ENCODE peak calls at places on chromosomes 3 and 15, in five cellular contexts. E is GM06990, K is foreskin fibroblast, Q is cardiac fibroblast, Y is astrocyte of the cerebellum. V is an unnamed sample.

GRCh38 chr15:91456251-91456718 is 356.2 kb downstream of the SV2B start:
- DNase-seq in Y (peak; percentile 96), E (no peak), K (no peak), Q (peak; percentile 1), V (no peak)

GRCh38 chr3:119034256-119035013 is at the start of gene IGSF11:
- DNase-seq in K (peak; percentile 16), Q (peak; percentile 37), E (peak; percentile 68), Y (no peak), V (peak; percentile 71)

GRCh38 chr15:69164807-69165636 is 4.6 kb downstream of the GLCE start:
- DNase-seq in K (peak; percentile 29), E (no peak), Q (no peak), Y (no peak), V (no peak)

GRCh38 chr15:68699881-68700394 is 120.8 kb downstream of the ANP32A start:
- DNase-seq in K (no peak), E (no peak), Y (no peak), Q (no peak), V (no peak)

GRCh38 chr3:76321615-76322014 is 536.3 kb upstream of the ZNF717 start:
- DNase-seq in K (no peak), Y (no peak), E (no peak), Q (no peak), V (no peak)

GRCh38 chr15:65424683-65425082 is 1.9 kb upstream of the IGDCC4 start:
- DNase-seq in Y (no peak), Q (no peak), K (no peak), E (no peak), V (no peak)

GRCh38 chr3:6860149-6860548 is 766 bp upstream of the GRM7 start:
- DNase-seq in E (no peak), Q (no peak), Y (no peak), K (no peak), V (no peak)

GRCh38 chr3:48820626-48821324 is 26.9 kb downstream of the PRKAR2A start:
- DNase-seq in K (peak; percentile 34), E (no peak), Y (peak; percentile 41), Q (peak; percentile 86), V (no peak)

GRCh38 chr3:173986861-173987410 is 589.4 kb downstream of the NLGN1 start:
- DNase-seq in K (no peak), Q (no peak), E (no peak), Y (no peak), V (no peak)

GRCh38 chr3:13078158-13078905 is 5.1 kb upstream of the IQSEC1 start:
- DNase-seq in Q (no peak), K (no peak), Y (no peak), E (no peak), V (peak; percentile 55)

GRCh38 chr3:77466562-77466961 is 426.7 kb downstream of the ROBO2 start:
- DNase-seq in Q (no peak), K (no peak), E (no peak), Y (no peak), V (no peak)

GRCh38 chr3:42749753-42750231 is 23.3 kb downstream of the CCDC13 start:
- DNase-seq in Y (no peak), Q (peak; percentile 15), E (no peak), K (peak; percentile 28), V (no peak)

GRCh38 chr3:72446406-72447058 is 401.7 kb downstream of the SHQ1 start:
- DNase-seq in K (peak; percentile 29), E (no peak), Q (peak; percentile 39), Y (no peak), V (peak; percentile 22)

GRCh38 chr3:177816667-177817208 is 619.5 kb upstream of the TBL1XR1 start:
- DNase-seq in Y (peak; percentile 86), K (peak; percentile 64), Q (peak; percentile 90), E (no peak), V (no peak)

GRCh38 chr15:23983500-23984259 is 296.6 kb upstream of the NDN start:
- DNase-seq in Y (no peak), Q (no peak), K (no peak), E (no peak), V (no peak)

GRCh38 chr15:80172401-80172800 is 19.6 kb downstream of the FAH start:
- DNase-seq in Y (no peak), Q (no peak), E (no peak), K (no peak), V (no peak)

GRCh38 chr3:38454179-38454883 is 641 bp downstream of the ACVR2B start:
- DNase-seq in Y (no peak), K (no peak), Q (no peak), E (peak; percentile 50), V (peak; percentile 35)

GRCh38 chr3:157089455-157090221 is 70.3 kb downstream of the CCNL1 start:
- DNase-seq in E (peak; percentile 28), Y (no peak), Q (no peak), K (no peak), V (no peak)

GRCh38 chr3:71245971-71246860 is 337.3 kb downstream of the FOXP1 start:
- DNase-seq in E (no peak), Q (no peak), K (no peak), Y (no peak), V (peak; percentile 58)

GRCh38 chr3:42120866-42121265 is 29.7 kb downstream of the TRAK1 start:
- DNase-seq in Q (no peak), E (no peak), Y (no peak), K (no peak), V (no peak)

GRCh38 chr3:129503387-129504010 is 24.9 kb upstream of the RHO start:
- DNase-seq in E (no peak), K (no peak), Q (no peak), Y (no peak), V (no peak)

GRCh38 chr15:54820811-54821210 is 375.9 kb downstream of the RSL24D1 start:
- DNase-seq in Q (no peak), Y (no peak), K (no peak), E (no peak), V (no peak)

GRCh38 chr3:65112751-65113300 is 425.0 kb upstream of the ADAMTS9 start:
- DNase-seq in Y (no peak), Q (no peak), E (no peak), K (no peak), V (no peak)

GRCh38 chr3:171323934-171324535 is 136.2 kb downstream of the TNIK start:
- DNase-seq in Y (no peak), K (no peak), Q (peak; percentile 36), E (no peak), V (no peak)

DNA sequence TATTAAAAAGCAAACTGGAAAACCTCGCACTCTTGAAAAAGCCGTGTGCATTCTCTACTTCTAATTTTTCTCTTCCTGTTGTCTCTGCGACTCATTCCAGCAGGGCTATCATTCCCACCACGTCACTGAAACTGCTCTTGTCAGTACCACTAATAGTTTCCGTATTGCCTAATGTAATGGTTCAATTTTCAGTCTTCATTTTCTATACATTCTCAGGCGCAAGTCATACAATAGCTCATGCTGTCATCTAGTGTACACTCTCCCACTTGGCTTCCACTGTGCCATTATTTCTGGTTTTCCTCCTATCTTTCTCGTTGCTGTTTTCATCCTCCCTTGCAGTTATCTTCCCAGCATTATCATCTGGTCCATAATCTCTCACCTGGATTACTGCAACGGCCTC is 160.2 kb downstream of the SPATA16 start:
- DNase-seq in K (no peak), Y (no peak), E (no peak), Q (peak; percentile 49), V (no peak)
- TF ChIP-seq CTCF in K (no peak), Y (no peak), E (no peak), Q (no peak), V (no peak)

DNA sequence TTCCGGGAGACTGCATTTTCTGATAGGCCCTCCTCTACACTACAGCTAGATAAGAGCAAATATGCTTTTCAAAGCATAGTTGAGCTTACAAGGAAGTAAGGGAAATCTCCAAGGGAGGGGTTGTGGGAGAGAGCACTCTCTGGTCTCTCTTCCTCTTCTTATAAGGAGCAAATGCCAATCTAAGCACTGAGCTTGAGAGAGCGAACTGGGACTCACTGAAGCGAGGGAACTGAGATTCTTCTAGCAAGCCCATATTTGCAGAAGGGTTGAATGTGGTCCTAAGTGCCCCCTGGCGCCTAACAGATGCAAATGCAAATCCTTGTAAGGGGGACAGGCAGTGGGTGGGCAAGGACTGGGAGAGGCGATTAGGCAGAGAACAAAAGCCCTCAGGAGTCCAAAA is 164.8 kb downstream of the ERC2 start:
- DNase-seq in Q (peak; percentile 83), Y (peak; percentile 59), K (peak; percentile 10), E (peak; percentile 26), V (peak; percentile 41)
- TF ChIP-seq CTCF in Q (peak; percentile 62), Y (peak; percentile 85), K (peak; percentile 62), E (peak; percentile 76), V (peak; percentile 48)

GRCh38 chr3:139529624-139530023 is 9.9 kb downstream of the RBP1 start:
- DNase-seq in Y (no peak), E (no peak), Q (no peak), K (no peak), V (no peak)
- TF ChIP-seq CTCF in Y (no peak), E (no peak), Q (no peak), K (no peak), V (no peak)

GRCh38 chr3:40387895-40388254 is 891 bp downstream of the ENTPD3 start:
- DNase-seq in K (no peak), Y (no peak), Q (no peak), E (no peak), V (no peak)

GRCh38 chr3:40381904-40382616 is 4.9 kb upstream of the ENTPD3 start:
- DNase-seq in Q (no peak), E (no peak), Y (no peak), K (peak; percentile 6), V (no peak)

GRCh38 chr3:40382617-40382979 is 4.4 kb upstream of the ENTPD3 start:
- DNase-seq in Q (no peak), E (no peak), K (peak; percentile 12), Y (no peak), V (no peak)

GRCh38 chr3:40386213-40386612 is 771 bp upstream of the ENTPD3 start:
- DNase-seq in E (no peak), Y (no peak), K (no peak), Q (no peak), V (no peak)

GRCh38 chr3:40387001-40387894 is at the start of gene ENTPD3:
- DNase-seq in K (peak; percentile 4), E (peak; percentile 17), Q (no peak), Y (no peak), V (peak; percentile 50)
- TF ChIP-seq CTCF in K (no peak), E (no peak), Q (no peak), Y (no peak), V (no peak)

V was measured in activated CD8-positive, alpha-beta T cell treated with anti-CD3 and anti-CD28 coated beads for 36 hours.